ENCODE peak calls at places on chromosome 17, in five cellular contexts. One of them, this sample, is unnamed.

GRCh38 chr17:36124879-36125824 is 21.5 kb downstream of the CCL4 start:
- DNase-seq in kidney epithelial cell: no peak
- DNase-seq in mucosa of gallbladder: no peak
- DNase-seq in RPMI7951: no peak
- DNase-seq in HEK293T: no peak
- DNase-seq in this sample: no peak

GRCh38 chr17:65283704-65284103 is 146.5 kb downstream of the RGS9 start:
- DNase-seq in kidney epithelial cell: no peak
- DNase-seq in mucosa of gallbladder: no peak
- DNase-seq in RPMI7951: peak
- DNase-seq in HEK293T: no peak
- DNase-seq in this sample: no peak

GRCh38 chr17:45046536-45047125 is 4.8 kb downstream of the DCAKD start:
- DNase-seq in kidney epithelial cell: no peak
- DNase-seq in mucosa of gallbladder: no peak
- DNase-seq in RPMI7951: no peak
- DNase-seq in HEK293T: no peak
- DNase-seq in this sample: no peak

GRCh38 chr17:65430209-65430833 is 131.1 kb downstream of the AXIN2 start:
- DNase-seq in kidney epithelial cell: no peak
- DNase-seq in mucosa of gallbladder: no peak
- DNase-seq in RPMI7951: no peak
- DNase-seq in HEK293T: no peak
- DNase-seq in this sample: no peak

GRCh38 chr17:40443196-40443987 is at the start of gene IGFBP4:
- DNase-seq in kidney epithelial cell: peak
- DNase-seq in mucosa of gallbladder: peak
- DNase-seq in RPMI7951: peak
- DNase-seq in HEK293T: peak
- DNase-seq in this sample: peak

GRCh38 chr17:59496178-59496577 is 69.2 kb upstream of the DHX40 start:
- DNase-seq in kidney epithelial cell: no peak
- DNase-seq in mucosa of gallbladder: no peak
- DNase-seq in RPMI7951: no peak
- DNase-seq in HEK293T: no peak
- DNase-seq in this sample: no peak

GRCh38 chr17:41100081-41100480 is 1.9 kb downstream of the KRTAP4-16 start:
- DNase-seq in kidney epithelial cell: no peak
- DNase-seq in mucosa of gallbladder: no peak
- DNase-seq in RPMI7951: no peak
- DNase-seq in HEK293T: no peak
- DNase-seq in this sample: no peak

GRCh38 chr17:72940511-72940910 is 152.0 kb downstream of the SLC39A11 start:
- DNase-seq in kidney epithelial cell: no peak
- DNase-seq in mucosa of gallbladder: no peak
- DNase-seq in RPMI7951: no peak
- DNase-seq in HEK293T: no peak
- DNase-seq in this sample: no peak

GRCh38 chr17:48834973-48835372 is 4.1 kb downstream of the CALCOCO2 start:
- DNase-seq in kidney epithelial cell: no peak
- DNase-seq in mucosa of gallbladder: no peak
- DNase-seq in RPMI7951: no peak
- DNase-seq in HEK293T: no peak
- DNase-seq in this sample: no peak

GRCh38 chr17:76529643-76530488 is 7.6 kb downstream of the CYGB start:
- DNase-seq in kidney epithelial cell: no peak
- DNase-seq in mucosa of gallbladder: peak
- DNase-seq in RPMI7951: peak
- DNase-seq in HEK293T: no peak
- DNase-seq in this sample: peak

GRCh38 chr17:3815925-3816324 is 14.9 kb upstream of the ITGAE start:
- DNase-seq in kidney epithelial cell: no peak
- DNase-seq in mucosa of gallbladder: no peak
- DNase-seq in RPMI7951: no peak
- DNase-seq in HEK293T: no peak
- DNase-seq in this sample: no peak

GRCh38 chr17:34365340-34365739 is 2.3 kb upstream of the CCL1 start:
- DNase-seq in kidney epithelial cell: no peak
- DNase-seq in mucosa of gallbladder: no peak
- DNase-seq in RPMI7951: no peak
- DNase-seq in HEK293T: no peak
- DNase-seq in this sample: no peak

GRCh38 chr17:32709562-32709961 is 167.4 kb downstream of the MYO1D start:
- DNase-seq in kidney epithelial cell: no peak
- DNase-seq in mucosa of gallbladder: no peak
- DNase-seq in RPMI7951: no peak
- DNase-seq in HEK293T: no peak
- DNase-seq in this sample: no peak

GRCh38 chr17:71201639-71202038 is 919.2 kb upstream of the SOX9 start:
- DNase-seq in kidney epithelial cell: no peak
- DNase-seq in mucosa of gallbladder: no peak
- DNase-seq in RPMI7951: no peak
- DNase-seq in HEK293T: no peak
- DNase-seq in this sample: no peak

GRCh38 chr17:40510328-40510648 is 8.9 kb upstream of the TNS4 start:
- DNase-seq in kidney epithelial cell: peak
- DNase-seq in mucosa of gallbladder: no peak
- DNase-seq in RPMI7951: peak
- DNase-seq in HEK293T: no peak
- DNase-seq in this sample: no peak

GRCh38 chr17:44346064-44346844 is 1.2 kb downstream of the GRN start:
- DNase-seq in kidney epithelial cell: no peak
- DNase-seq in mucosa of gallbladder: no peak
- DNase-seq in RPMI7951: no peak
- DNase-seq in HEK293T: no peak
- DNase-seq in this sample: no peak

GRCh38 chr17:38920374-38921291 is 4.8 kb upstream of the LASP1NB start:
- DNase-seq in kidney epithelial cell: no peak
- DNase-seq in mucosa of gallbladder: no peak
- DNase-seq in RPMI7951: no peak
- DNase-seq in HEK293T: no peak
- DNase-seq in this sample: peak

GRCh38 chr17:30969989-30970680 is 704 bp upstream of the RNF135 start:
- DNase-seq in kidney epithelial cell: no peak
- DNase-seq in mucosa of gallbladder: no peak
- DNase-seq in RPMI7951: peak
- DNase-seq in HEK293T: no peak
- DNase-seq in this sample: no peak

GRCh38 chr17:6755731-6756184 is at the start of gene XAF1:
- DNase-seq in kidney epithelial cell: no peak
- DNase-seq in mucosa of gallbladder: peak
- DNase-seq in RPMI7951: peak
- DNase-seq in HEK293T: no peak
- DNase-seq in this sample: peak

GRCh38 chr17:67716405-67716798 is 1.3 kb upstream of the NOL11 start:
- DNase-seq in kidney epithelial cell: no peak
- DNase-seq in mucosa of gallbladder: no peak
- DNase-seq in RPMI7951: no peak
- DNase-seq in HEK293T: no peak
- DNase-seq in this sample: no peak

GRCh38 chr17:82559779-82560642 is 40.5 kb downstream of the FOXK2 start:
- DNase-seq in kidney epithelial cell: no peak
- DNase-seq in mucosa of gallbladder: no peak
- DNase-seq in RPMI7951: no peak
- DNase-seq in HEK293T: no peak
- DNase-seq in this sample: no peak